ENCODE peak calls at places on chromosomes 11 and 22, in four cellular contexts. Y is keratinocyte, K is mesenchymal stem cell, P is IMR-90. O is an unnamed sample.
A peak's percentile ranks its signal among the peaks of the same experiment; 100 is the strongest.

GRCh38 chr22:50119768-50120251 is 30.0 kb downstream of the MOV10L1 start:
- DNase-seq in K (peak; percentile 52), P (peak; percentile 28), Y (no peak), O (peak; percentile 33)

GRCh38 chr11:69356703-69357457 is 62.9 kb downstream of the MYEOV start:
- DNase-seq in P (no peak), K (no peak), Y (no peak), O (no peak)

GRCh38 chr11:3231851-3232744 is at the start of gene MRGPRE:
- DNase-seq in K (no peak), Y (no peak), P (no peak), O (no peak)

GRCh38 chr22:33578752-33579151 is 341.5 kb downstream of the LARGE1 start:
- DNase-seq in P (no peak), K (no peak), Y (no peak), O (no peak)

GRCh38 chr11:86145439-86146156 is 76.7 kb upstream of the PICALM start:
- DNase-seq in K (no peak), P (no peak), Y (no peak), O (no peak)

GRCh38 chr11:2567026-2567671 is 122.3 kb downstream of the KCNQ1 start:
- DNase-seq in K (no peak), Y (no peak), P (no peak), O (no peak)

GRCh38 chr11:12170984-12171383 is 60.6 kb downstream of the MICAL2 start:
- DNase-seq in K (peak; percentile 77), P (peak; percentile 49), Y (no peak), O (peak; percentile 83)

GRCh38 chr11:15248749-15249148 is 134.0 kb downstream of the INSC start:
- DNase-seq in P (no peak), K (no peak), Y (no peak), O (no peak)

GRCh38 chr11:26231252-26231661 is 100.7 kb upstream of the ANO3 start:
- DNase-seq in P (peak; percentile 94), Y (peak; percentile 69), K (peak; percentile 29), O (peak; percentile 96)

GRCh38 chr11:131661137-131661536 is 290.7 kb downstream of the NTM start:
- DNase-seq in Y (no peak), K (peak; percentile 25), P (peak; percentile 32), O (peak; percentile 21)

GRCh38 chr11:129694538-129694937 is 121.1 kb upstream of the TMEM45B start:
- DNase-seq in Y (no peak), P (no peak), K (no peak), O (no peak)

GRCh38 chr11:75292943-75293342 is 52.4 kb downstream of the TPBGL start:
- DNase-seq in K (no peak), Y (no peak), P (no peak), O (no peak)

GRCh38 chr11:40170076-40170475 is 1289.4 kb downstream of the LRRC4C start:
- DNase-seq in P (no peak), Y (no peak), K (no peak), O (peak; percentile 56)

GRCh38 chr11:6298605-6299004 is 21.7 kb downstream of the CAVIN3 start:
- DNase-seq in P (no peak), K (peak; percentile 47), Y (no peak), O (peak; percentile 9)

GRCh38 chr22:19240813-19241592 is 50.5 kb downstream of the CLTCL1 start:
- DNase-seq in Y (no peak), P (no peak), K (no peak), O (no peak)

GRCh38 chr11:64235427-64236161 is 1.2 kb downstream of the VEGFB start:
- DNase-seq in K (no peak), Y (no peak), P (no peak), O (no peak)

GRCh38 chr11:46675288-46675851 is 25.0 kb downstream of the ARHGAP1 start:
- DNase-seq in Y (no peak), P (peak; percentile 72), K (peak; percentile 61), O (peak; percentile 78)

GRCh38 chr11:45133871-45134270 is 12.6 kb upstream of the PRDM11 start:
- DNase-seq in P (no peak), K (no peak), Y (no peak), O (no peak)

GRCh38 chr11:90449643-90450042 is 226.8 kb upstream of the CHORDC1 start:
- DNase-seq in P (no peak), K (no peak), Y (no peak), O (no peak)

GRCh38 chr22:39175127-39176066 is 22.9 kb upstream of the CBX7 start:
- DNase-seq in K (peak; percentile 52), P (no peak), Y (no peak), O (no peak)

GRCh38 chr11:19715373-19715772 is 2.7 kb downstream of the NAV2 start:
- DNase-seq in K (peak; percentile 90), Y (no peak), P (peak; percentile 98), O (peak; percentile 81)

GRCh38 chr11:128515086-128515485 is 72.3 kb downstream of the ETS1 start:
- DNase-seq in K (no peak), Y (no peak), P (no peak), O (no peak)

GRCh38 chr11:9176136-9176535 is 84.7 kb upstream of the SCUBE2 start:
- DNase-seq in K (no peak), Y (no peak), P (no peak), O (no peak)

GRCh38 chr11:66112640-66113098 is 42.6 kb downstream of the PACS1 start:
- DNase-seq in K (peak; percentile 54), P (peak; percentile 76), Y (no peak), O (peak; percentile 43)

GRCh38 chr11:75317446-75318122 is 33.9 kb downstream of the ARRB1 start:
- DNase-seq in Y (no peak), P (no peak), K (no peak), O (no peak)

GRCh38 chr11:82995754-82996398 is 75.8 kb downstream of the RAB30 start:
- DNase-seq in P (no peak), K (peak; percentile 60), Y (no peak), O (peak; percentile 80)

GRCh38 chr22:32583921-32584335 is 109.3 kb downstream of the FBXO7 start:
- DNase-seq in Y (no peak), P (peak; percentile 40), K (peak; percentile 57), O (peak; percentile 29)

GRCh38 chr11:73072935-73073481 is 69.1 kb downstream of the FCHSD2 start:
- DNase-seq in Y (no peak), K (peak; percentile 41), P (peak; percentile 12), O (peak; percentile 41)

GRCh38 chr11:24861440-24861839 is 364.6 kb downstream of the LUZP2 start:
- DNase-seq in P (no peak), Y (no peak), K (no peak), O (no peak)

GRCh38 chr11:100670140-100670539 is 16.9 kb upstream of the ARHGAP42 start:
- DNase-seq in K (no peak), P (no peak), Y (no peak), O (no peak)

GRCh38 chr11:833114-833791 is 501 bp downstream of the CD151 start:
- DNase-seq in Y (no peak), K (peak; percentile 65), P (no peak), O (no peak)
- H2AFZ ChIP-seq in Y (no peak overlapping the region), K (no peak overlapping the region), P (peak overlapping the region; percentile 75), O (no peak overlapping the region)

DNA sequence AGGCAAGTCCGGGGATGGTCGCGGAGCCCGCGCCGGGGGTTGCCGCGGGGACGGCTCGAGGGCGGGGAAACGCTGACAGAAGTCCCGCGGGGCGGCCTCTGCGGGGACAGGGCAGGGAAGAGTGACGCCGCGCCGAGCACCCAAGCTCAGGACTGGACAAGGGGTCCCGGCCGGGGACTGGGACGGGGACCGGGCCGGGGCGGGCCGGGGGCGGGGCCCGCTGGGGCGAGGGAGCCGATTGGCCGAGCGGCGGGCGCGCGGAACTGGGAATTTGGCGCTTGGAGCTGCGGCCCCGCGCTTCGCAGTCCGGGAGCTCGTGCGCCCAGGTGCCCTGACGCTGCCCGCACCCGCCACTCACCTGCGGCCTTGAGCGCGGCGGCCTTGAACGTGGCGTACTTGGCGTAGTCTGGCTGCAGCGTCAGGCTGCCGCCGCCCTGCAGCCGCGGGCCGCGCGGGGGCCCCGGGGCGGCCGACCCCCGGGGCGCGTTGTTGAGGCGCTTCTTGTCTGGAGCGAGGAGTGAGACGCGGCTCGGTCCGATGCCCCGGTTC is 4.8 kb downstream of the SHISA8 start:
- DNase-seq in K (no peak), Y (no peak), P (no peak), O (no peak)
- H2AFZ ChIP-seq in K (no peak overlapping the region), Y (no peak overlapping the region), P (peak overlapping the region; percentile 67), O (no peak overlapping the region)

DNA sequence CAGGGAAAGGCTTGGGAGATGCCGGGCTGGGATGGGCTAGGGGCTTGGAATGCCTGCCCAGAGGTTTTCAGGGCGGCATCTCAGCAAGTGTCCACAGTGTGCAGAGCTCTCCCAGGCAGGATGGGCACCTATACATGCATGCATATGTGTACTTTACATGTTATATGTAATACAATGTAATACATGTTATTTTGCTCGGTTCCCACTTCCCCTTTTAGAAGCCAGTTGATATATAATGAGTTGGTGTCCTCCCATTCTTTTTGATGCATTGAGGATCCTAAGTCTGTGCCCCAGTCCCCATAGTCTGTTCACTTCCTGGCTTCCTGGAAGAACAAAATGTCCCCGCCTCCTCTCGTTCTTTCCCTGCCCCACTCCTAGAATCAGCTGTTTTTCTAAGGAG is 20.1 kb upstream of the EIF3D start:
- DNase-seq in P (no peak), Y (no peak), K (no peak), O (no peak)
- H2AFZ ChIP-seq in P (peak overlapping the region; percentile 63), Y (no peak overlapping the region), K (peak overlapping the region; percentile 30), O (peak overlapping the region; percentile 12)

DNA sequence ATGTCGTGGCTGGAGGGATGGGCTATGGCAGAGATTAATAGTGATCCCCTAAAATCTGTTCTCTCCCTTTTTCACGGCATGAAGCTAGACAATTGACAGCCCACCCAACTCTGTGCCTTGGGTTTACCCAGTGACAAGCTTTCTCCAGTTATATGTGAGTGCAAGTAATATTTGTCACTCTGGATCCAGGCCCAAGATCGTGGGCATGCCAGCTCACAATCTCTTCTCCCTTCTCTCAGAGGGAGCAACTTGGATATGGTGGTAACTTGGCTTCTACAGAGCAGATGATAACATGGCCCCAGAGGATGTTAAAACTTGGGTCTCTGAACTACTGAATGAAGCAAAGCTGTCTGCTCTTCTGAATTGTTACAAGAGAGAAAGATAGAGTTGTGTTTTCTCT is 20.8 kb downstream of the C11orf96 start:
- DNase-seq in P (no peak), K (no peak), Y (no peak), O (no peak)
- H2AFZ ChIP-seq in P (no peak overlapping the region), K (no peak overlapping the region), Y (no peak overlapping the region), O (no peak overlapping the region)

DNA sequence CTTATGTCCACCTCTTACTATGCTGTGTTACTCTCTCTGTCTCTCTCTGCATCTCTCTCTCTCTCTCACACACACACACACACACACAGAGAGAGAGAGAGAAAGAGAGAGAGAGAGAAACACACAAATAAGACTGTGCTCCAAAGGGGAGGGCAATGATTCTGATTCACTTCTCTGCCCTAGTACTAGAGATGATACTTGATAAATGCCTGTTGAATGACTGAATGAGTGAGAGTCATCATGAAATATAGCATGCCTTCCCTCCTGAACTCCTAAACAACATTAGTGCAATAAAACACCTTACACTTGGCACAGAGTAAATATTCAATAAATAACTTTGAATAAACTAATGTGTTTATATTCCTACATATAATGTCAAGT is 511.2 kb upstream of the RAG2 start:
- DNase-seq in K (peak; percentile 22), Y (no peak), P (no peak), O (peak; percentile 47)
- H2AFZ ChIP-seq in K (peak overlapping the region; percentile 81), Y (no peak overlapping the region), P (no peak overlapping the region), O (no peak overlapping the region)

GRCh38 chr22:35480143-35480542 is 60.5 kb upstream of the RASD2 start:
- DNase-seq in K (peak; percentile 37), P (peak; percentile 16), Y (no peak), O (no peak)
- H2AFZ ChIP-seq in K (peak overlapping the region; percentile 59), P (peak overlapping the region; percentile 73), Y (no peak overlapping the region), O (no peak overlapping the region)

O was measured in fibroblast of lung.